ENCODE peak calls at places on chromosomes 5 and 9, in five cellular contexts. X is SJSA1, T is tibial nerve, R is dorsolateral prefrontal cortex, E is upper lobe of left lung. H is an unnamed sample.

GRCh38 chr9:3863686-3864085 is 337.9 kb upstream of the RFX3 start:
- DNase-seq in E (no peak), X (no peak), R (no peak), T (no peak), H (no peak)

GRCh38 chr5:24905123-24905522 is 260.3 kb upstream of the CDH10 start:
- DNase-seq in T (no peak), R (no peak), E (no peak), X (no peak), H (no peak)

GRCh38 chr9:129560849-129561248 is 60.1 kb downstream of the C9orf50 start:
- DNase-seq in T (no peak), X (no peak), E (no peak), R (no peak), H (no peak)

GRCh38 chr5:131324311-131324710 is 60.5 kb downstream of the CDC42SE2 start:
- DNase-seq in T (peak; percentile 14), E (no peak), R (no peak), X (no peak), H (peak; percentile 6)

GRCh38 chr5:116444373-116445058 is 130.1 kb downstream of the SEMA6A start:
- DNase-seq in T (no peak), X (peak; percentile 44), E (no peak), R (no peak), H (no peak)

GRCh38 chr5:179191506-179192184 is 131.5 kb downstream of the ZNF354C start:
- DNase-seq in T (no peak), R (no peak), E (no peak), X (no peak), H (no peak)

GRCh38 chr5:150399158-150400019 is 13.3 kb downstream of the CD74 start:
- DNase-seq in E (no peak), X (no peak), T (no peak), R (no peak), H (no peak)

GRCh38 chr9:116905131-116905724 is 218.1 kb downstream of the TRIM32 start:
- DNase-seq in X (no peak), T (no peak), R (no peak), E (no peak), H (no peak)

GRCh38 chr9:806285-807156 is 35.0 kb upstream of the DMRT1 start:
- DNase-seq in R (no peak), E (no peak), T (no peak), X (peak; percentile 2), H (no peak)

GRCh38 chr5:127562252-127562651 is 44.8 kb downstream of the PRRC1 start:
- DNase-seq in T (peak; percentile 34), X (no peak), E (no peak), R (no peak), H (no peak)

GRCh38 chr5:7397005-7397546 is 1.1 kb downstream of the ADCY2 start:
- DNase-seq in E (no peak), R (no peak), X (peak; percentile 11), T (peak; percentile 35), H (no peak)

GRCh38 chr5:10521466-10522223 is 42.2 kb upstream of the ANKRD33B start:
- DNase-seq in T (no peak), E (no peak), R (no peak), X (no peak), H (no peak)

GRCh38 chr5:172168311-172168710 is 19.7 kb downstream of the STK10 start:
- DNase-seq in X (no peak), E (no peak), R (no peak), T (no peak), H (no peak)

GRCh38 chr5:68441309-68441708 is 225.8 kb downstream of the PIK3R1 start:
- DNase-seq in T (no peak), R (no peak), X (no peak), E (no peak), H (no peak)

GRCh38 chr5:68344447-68345111 is 129.0 kb downstream of the PIK3R1 start:
- DNase-seq in X (no peak), E (no peak), R (no peak), T (no peak), H (no peak)

GRCh38 chr5:141508808-141509611 is 20.1 kb downstream of the PCDHGC5 start:
- DNase-seq in X (peak; percentile 66), R (no peak), T (peak; percentile 67), E (peak; percentile 66), H (no peak)

GRCh38 chr5:61860978-61861377 is 445.0 kb upstream of the KIF2A start:
- DNase-seq in E (no peak), R (no peak), T (no peak), X (no peak), H (no peak)

GRCh38 chr5:150320048-150320555 is 17.4 kb upstream of the ARSI start:
- DNase-seq in T (peak; percentile 89), E (no peak), R (no peak), X (peak; percentile 75), H (peak; percentile 39)

GRCh38 chr5:167688331-167688730 is 603.1 kb upstream of the WWC1 start:
- DNase-seq in E (no peak), R (no peak), X (no peak), T (peak; percentile 25), H (no peak)

GRCh38 chr5:125085797-125086505 is 339.5 kb upstream of the ZNF608 start:
- DNase-seq in R (no peak), T (no peak), X (peak; percentile 39), E (no peak), H (no peak)

GRCh38 chr5:72151646-72152045 is 44.4 kb downstream of the MAP1B start:
- DNase-seq in E (no peak), R (no peak), X (no peak), T (no peak), H (no peak)

GRCh38 chr5:72151169-72151568 is 43.9 kb downstream of the MAP1B start:
- DNase-seq in T (no peak), E (no peak), X (no peak), R (no peak), H (no peak)

GRCh38 chr5:72154076-72154756 is 46.9 kb downstream of the MAP1B start:
- DNase-seq in E (no peak), X (no peak), T (no peak), R (no peak), H (no peak)

GRCh38 chr5:72152506-72152905 is 45.2 kb downstream of the MAP1B start:
- DNase-seq in T (no peak), R (no peak), X (no peak), E (peak; percentile 26), H (no peak)

DNA sequence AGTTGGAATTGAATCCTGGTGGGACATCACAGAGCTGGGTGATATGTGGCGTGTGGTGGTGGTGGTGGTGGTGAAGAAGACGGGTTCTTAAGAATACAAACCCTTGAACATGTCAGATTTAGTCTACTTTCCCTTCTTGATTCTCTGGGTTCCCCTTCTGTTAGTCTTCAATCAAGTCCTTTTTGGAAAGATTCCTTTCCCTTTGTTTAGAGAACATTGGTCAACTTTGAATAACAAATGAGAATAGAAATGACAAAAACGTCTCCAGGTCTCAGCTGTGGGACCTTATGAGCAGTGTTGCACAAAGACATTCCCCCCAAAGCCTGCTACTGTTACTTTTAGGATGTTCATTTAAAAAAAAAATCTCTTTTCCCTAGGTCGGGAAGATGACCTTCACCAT is 46.3 kb downstream of the MAP1B start:
- DNase-seq in X (no peak), T (no peak), E (no peak), R (no peak), H (no peak)
- H3K27ac ChIP-seq in X (peak overlapping the region; percentile 26), T (no peak overlapping the region), E (no peak overlapping the region), R (peak overlapping the region; percentile 32), H (no peak overlapping the region)

DNA sequence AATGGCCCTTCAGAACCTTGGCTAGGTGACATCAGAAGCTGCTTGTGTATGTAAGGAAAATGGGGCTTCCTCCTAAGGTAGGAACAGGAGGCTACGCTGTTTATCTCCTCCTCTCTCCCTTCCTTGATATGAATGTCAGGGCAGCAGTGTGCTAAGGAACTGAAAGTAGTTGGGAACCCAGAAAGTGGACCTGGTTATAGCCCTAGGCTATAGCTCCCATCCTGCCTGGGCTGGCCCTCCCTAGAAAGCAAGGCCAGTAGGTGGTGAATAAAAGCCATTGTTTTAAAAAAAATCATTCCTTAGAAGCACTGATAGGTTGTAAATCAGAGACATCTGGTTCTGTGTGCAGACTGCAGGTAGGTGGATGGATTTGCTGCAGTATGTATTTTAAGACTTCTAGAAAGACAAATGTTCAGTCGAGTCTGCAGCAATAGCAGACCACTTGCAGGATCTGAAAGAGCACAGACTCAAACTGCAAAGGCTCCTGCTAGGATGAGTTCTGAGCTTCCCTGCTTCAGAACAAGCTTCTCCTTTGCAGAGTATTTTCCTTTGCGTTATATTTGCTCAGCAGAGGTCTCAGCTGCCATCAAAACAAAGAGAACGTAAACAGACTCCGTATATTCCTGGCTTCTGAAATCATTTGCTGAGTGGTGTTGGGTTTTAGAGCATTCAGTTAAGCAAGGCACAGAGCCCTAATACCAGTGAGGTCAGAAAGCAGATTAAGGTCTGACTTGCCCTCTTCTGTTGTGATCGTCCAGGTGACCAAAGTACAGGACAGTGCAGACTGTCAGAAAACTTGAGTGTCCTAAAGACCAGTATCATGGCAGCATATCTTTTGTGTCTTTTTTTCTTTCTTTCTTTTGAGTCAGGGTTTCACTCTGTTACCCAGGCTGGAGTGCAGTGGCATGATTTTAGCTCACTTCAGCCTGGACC is 20.1 kb upstream of the CFAP157 start:
- DNase-seq in X (no peak), T (no peak), R (no peak), E (no peak), H (no peak)
- H3K27ac ChIP-seq in X (no peak overlapping the region), T (no peak overlapping the region), R (peak overlapping the region; percentile 94), E (no peak overlapping the region), H (peak overlapping the region; percentile 41)

GRCh38 chr9:31674264-31674663 is 710.2 kb upstream of the ACO1 start:
- DNase-seq in T (no peak), E (no peak), R (no peak), X (no peak), H (no peak)
- H3K27ac ChIP-seq in T (no peak overlapping the region), E (no peak overlapping the region), R (no peak overlapping the region), X (no peak overlapping the region), H (no peak overlapping the region)

DNA sequence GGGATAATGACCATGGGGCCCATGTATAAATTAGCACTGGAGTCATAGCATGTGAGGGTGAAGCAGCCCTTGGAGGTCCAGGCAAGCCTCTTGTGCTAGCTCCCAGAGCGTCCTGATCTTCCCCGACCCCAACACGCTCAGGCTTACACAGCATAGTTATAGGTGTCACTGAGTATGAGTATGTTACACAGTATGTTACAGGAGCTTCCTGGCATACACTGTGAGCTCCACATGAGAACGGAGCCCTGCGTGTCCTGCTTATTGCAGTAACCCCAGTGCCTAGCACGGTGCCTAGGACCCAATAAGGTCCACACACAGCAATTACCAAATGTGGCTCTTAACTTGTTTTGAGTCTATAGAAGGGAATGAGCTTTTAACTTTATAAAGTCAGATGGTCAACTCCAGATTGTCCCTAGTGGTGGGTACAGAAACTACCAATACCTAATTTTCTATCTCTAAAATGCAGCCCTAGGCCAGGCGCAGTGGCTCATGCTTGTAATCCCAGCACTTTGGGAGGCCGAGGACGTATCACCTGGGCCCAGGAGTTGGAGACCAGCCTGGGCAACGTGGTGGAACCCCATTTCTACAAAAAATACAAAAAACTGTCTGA is 64.1 kb downstream of the PLAC8L1 start:
- DNase-seq in T (no peak), E (no peak), R (no peak), X (peak; percentile 37), H (no peak)
- H3K27ac ChIP-seq in T (no peak overlapping the region), E (no peak overlapping the region), R (no peak overlapping the region), X (peak overlapping the region; percentile 67), H (no peak overlapping the region)